ENCODE peak calls at places on chromosomes 6 and 20, in six cellular contexts. S, W, I, O, F and R are unnamed samples. For H3K4me1 and H3K27me3, the result is how much of the 10 kb centered on the place peaks cover.

GRCh38 chr6:4664117-4664626 is 112.0 kb upstream of the CDYL start:
- DNase-seq in S (peak), O (no peak), I (peak), F (no peak), W (no peak), R (no peak)

GRCh38 chr6:26031151-26031594 is 56.1 kb upstream of the HFE start:
- DNase-seq in S (no peak), O (no peak), W (no peak), F (peak), I (no peak), R (no peak)

GRCh38 chr20:41180599-41181333 is 43.4 kb downstream of the PLCG1 start:
- DNase-seq in S (peak), F (no peak), W (peak), I (no peak), O (no peak), R (peak)

GRCh38 chr20:5650191-5650691 is 100.0 kb upstream of the SHLD1 start:
- DNase-seq in I (no peak), S (no peak), O (no peak), F (no peak), W (no peak), R (no peak)

GRCh38 chr6:130890531-130890950 is 63.3 kb downstream of the SMLR1 start:
- DNase-seq in S (no peak), O (no peak), F (no peak), W (no peak), I (no peak), R (no peak)

GRCh38 chr20:1803216-1804128 is 91.7 kb upstream of the SIRPA start:
- DNase-seq in I (peak), F (peak), O (no peak), S (no peak), W (peak), R (no peak)

GRCh38 chr20:36929691-36930090 is 21.8 kb downstream of the SAMHD1 start:
- DNase-seq in F (no peak), W (no peak), S (no peak), O (no peak), I (no peak), R (no peak)

GRCh38 chr6:79168695-79168980 is 65.8 kb downstream of the HMGN3 start:
- DNase-seq in O (no peak), F (no peak), S (no peak), W (no peak), I (no peak), R (no peak)

GRCh38 chr6:104326173-104327001 is 533.3 kb downstream of the HACE1 start:
- DNase-seq in O (no peak), W (no peak), S (no peak), I (no peak), F (peak), R (no peak)

GRCh38 chr20:23820493-23820892 is 6.0 kb downstream of the CST2 start:
- DNase-seq in F (no peak), I (no peak), W (no peak), S (no peak), O (no peak), R (no peak)

GRCh38 chr6:116313377-116313776 is 33.6 kb upstream of the TSPYL1 start:
- DNase-seq in S (no peak), I (no peak), W (no peak), O (no peak), F (no peak), R (no peak)

GRCh38 chr20:32479697-32480140 is 105.4 kb downstream of the NOL4L start:
- DNase-seq in O (peak), F (no peak), S (no peak), W (no peak), I (peak), R (peak)

GRCh38 chr20:34708621-34709043 is 4.5 kb downstream of the TP53INP2 start:
- DNase-seq in I (peak), O (peak), F (peak), S (peak), W (peak), R (no peak)

GRCh38 chr6:10413850-10414765 is 766 bp downstream of the TFAP2A start:
- DNase-seq in F (peak), I (peak), S (no peak), O (no peak), W (no peak), R (peak)

GRCh38 chr6:103872683-103873082 is 987.0 kb downstream of the HACE1 start:
- DNase-seq in F (peak), O (no peak), I (no peak), W (no peak), S (no peak), R (no peak)

GRCh38 chr6:39929733-39930461 is 4.4 kb downstream of the MOCS1 start:
- DNase-seq in S (no peak), I (no peak), W (no peak), O (no peak), F (no peak), R (no peak)

GRCh38 chr6:140441256-140441655 is 1066.8 kb upstream of the CITED2 start:
- DNase-seq in S (no peak), W (peak), O (no peak), F (peak), I (peak), R (no peak)

GRCh38 chr6:52741872-52742271 is 21.4 kb downstream of the GSTA2 start:
- DNase-seq in F (no peak), O (no peak), W (no peak), I (no peak), S (no peak), R (no peak)

GRCh38 chr6:71199796-71200195 is 88.8 kb upstream of the OGFRL1 start:
- DNase-seq in W (no peak), F (no peak), S (no peak), O (no peak), I (no peak), R (no peak)

GRCh38 chr6:144411506-144412165 is 126.5 kb downstream of the UTRN start:
- DNase-seq in O (no peak), W (no peak), I (no peak), F (no peak), S (no peak), R (no peak)

GRCh38 chr6:118810420-118811027 is 83.4 kb upstream of the ASF1A start:
- DNase-seq in F (no peak), O (no peak), W (peak), I (no peak), S (no peak), R (no peak)

GRCh38 chr20:51775241-51775640 is 7.1 kb upstream of the ATP9A start:
- DNase-seq in I (no peak), S (no peak), F (no peak), W (no peak), O (no peak), R (no peak)

GRCh38 chr6:150799276-150799805 is 66.2 kb upstream of the MTHFD1L start:
- DNase-seq in S (no peak), W (no peak), F (no peak), O (no peak), I (no peak), R (no peak)

GRCh38 chr20:57629976-57630525 is 9.8 kb upstream of the ZBP1 start:
- DNase-seq in O (no peak), S (no peak), I (no peak), F (no peak), W (no peak), R (no peak)

GRCh38 chr20:24100370-24101011 is 111.9 kb upstream of the GGTLC1 start:
- DNase-seq in I (peak), W (peak), F (peak), S (peak), O (no peak), R (no peak)

DNA sequence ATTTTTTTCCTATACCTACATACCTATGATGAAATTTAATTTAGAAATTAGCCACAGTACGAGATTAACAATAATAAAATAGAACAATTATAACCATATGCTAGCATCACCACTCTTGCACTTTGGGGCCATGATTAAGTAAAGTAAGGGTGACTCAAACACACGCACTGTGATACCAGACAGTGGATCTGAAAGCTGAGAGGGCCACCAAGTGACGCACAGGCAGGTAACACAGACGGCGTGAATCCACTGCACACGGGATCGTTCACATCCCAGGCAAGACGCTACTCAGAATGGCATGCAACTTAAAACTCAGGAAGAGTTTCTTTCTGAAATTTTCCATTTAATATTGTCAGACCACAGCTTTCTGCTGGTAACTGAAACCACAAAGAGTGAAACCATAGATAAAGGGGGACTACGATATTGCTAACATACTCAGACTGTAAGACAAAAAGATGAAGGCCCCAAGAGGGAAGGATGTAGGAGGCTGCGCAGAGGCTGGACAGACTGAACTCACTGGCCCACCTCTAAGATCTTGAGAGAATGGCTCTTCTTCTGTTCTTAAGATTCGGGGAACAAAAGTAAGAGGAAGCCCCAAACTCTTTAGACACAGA is 17.9 kb downstream of the RRBP1 start:
- DNase-seq in S (no peak), F (no peak), I (no peak), O (no peak), W (peak), R (peak)
- H3K4me1 ChIP-seq in S (under half), F (under half), I (under half), O (under half), W (half or more), R (under half)

GRCh38 chr20:19021406-19022117 is 190.9 kb upstream of the SLC24A3 start:
- DNase-seq in F (no peak), O (no peak), W (no peak), I (no peak), S (no peak), R (no peak)
- H3K27me3 ChIP-seq in F (under half), O (under half), W (under half), I (under half), S (under half), R (under half)

GRCh38 chr20:35791823-35792222 is 20.0 kb downstream of the PHF20 start:
- DNase-seq in W (no peak), S (no peak), I (no peak), O (no peak), F (peak), R (no peak)

GRCh38 chr20:35796556-35796955 is 24.7 kb downstream of the PHF20 start:
- DNase-seq in I (no peak), S (no peak), O (no peak), W (no peak), F (no peak), R (no peak)

GRCh38 chr20:35792740-35793139 is 20.9 kb downstream of the PHF20 start:
- DNase-seq in S (no peak), W (no peak), O (no peak), F (no peak), I (no peak), R (no peak)

GRCh38 chr20:35788796-35789195 is 17.0 kb downstream of the PHF20 start:
- DNase-seq in F (peak), S (no peak), O (no peak), W (no peak), I (no peak), R (no peak)

DNA sequence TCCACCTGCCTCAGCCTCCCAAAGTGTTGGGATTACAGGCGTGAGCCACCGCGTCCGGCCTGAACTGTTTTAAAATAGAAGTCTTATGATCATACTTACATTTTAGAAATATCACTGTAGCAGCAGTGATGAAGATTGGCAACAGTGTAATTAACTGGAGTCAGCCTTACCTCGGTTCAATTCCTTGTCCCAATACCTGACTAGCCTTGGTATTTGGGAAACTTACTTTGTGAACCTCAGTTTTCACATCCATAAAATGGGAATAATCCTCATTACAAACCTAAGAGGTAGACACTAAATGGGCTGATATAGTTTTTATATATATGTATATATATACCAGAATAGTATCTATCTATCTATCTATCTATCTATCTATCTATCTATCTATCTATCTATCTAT is 19.3 kb downstream of the PHF20 start:
- DNase-seq in W (no peak), S (no peak), F (no peak), I (no peak), O (no peak), R (no peak)
- H3K4me1 ChIP-seq in W (under half), S (under half), F (under half), I (under half), O (under half), R (under half)

DNA sequence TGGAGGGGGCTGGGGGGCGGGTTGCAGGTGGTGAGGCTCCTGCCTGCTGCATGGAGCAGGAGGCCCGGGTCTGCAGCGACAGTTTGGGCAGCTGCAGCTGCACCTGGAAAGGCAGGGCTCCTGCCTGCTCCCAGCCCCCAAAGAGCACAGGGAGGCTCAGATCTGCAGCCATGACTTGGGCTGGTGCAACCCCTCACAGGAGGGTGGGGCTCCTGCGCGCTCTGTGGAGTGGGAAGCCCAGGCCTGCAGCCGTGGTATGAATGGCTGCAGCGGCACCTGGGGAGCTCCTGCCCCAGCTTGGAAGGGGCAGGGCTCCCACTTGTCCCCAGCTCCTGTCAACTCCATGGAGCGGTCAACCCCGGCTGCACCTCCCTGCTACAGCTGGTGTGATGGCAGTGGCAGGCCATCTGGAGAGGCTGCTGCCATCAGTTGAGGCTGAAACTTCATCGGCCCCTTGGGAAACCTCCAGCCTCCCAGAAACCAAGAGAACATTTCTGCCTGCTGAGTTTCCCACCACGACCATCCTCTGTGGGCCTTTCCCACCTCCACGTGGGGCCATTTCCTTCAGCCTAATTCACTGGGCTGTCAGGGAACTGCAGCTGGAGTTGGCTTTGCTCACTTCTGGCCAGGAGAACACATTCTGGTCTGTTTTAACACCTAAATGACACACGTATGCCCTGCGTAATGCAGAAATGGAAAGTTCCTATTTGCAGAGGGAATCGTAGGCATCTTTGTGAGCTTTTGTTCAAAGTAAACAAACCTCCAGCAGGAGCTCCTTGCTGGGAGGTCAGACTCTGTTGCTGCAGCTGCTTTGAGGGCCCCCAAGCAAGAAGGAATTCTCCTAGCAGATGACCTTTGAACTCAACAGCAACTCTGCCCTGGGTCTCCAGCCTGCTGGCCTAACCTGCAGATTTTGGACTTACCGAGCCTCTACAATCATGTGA is 429.0 kb downstream of the PREX1 start:
- DNase-seq in S (no peak), I (peak), W (no peak), O (no peak), F (no peak), R (peak)
- H3K27me3 ChIP-seq in S (under half), I (under half), W (under half), O (under half), F (under half), R (under half)